ENCODE peak calls at places on chromosomes 13 and 19, in four cellular contexts. W is H1, K is GM12878, X is K562. F is an unnamed sample.

GRCh38 chr13:67238277-67238859 is 8.2 kb upstream of the PCDH9 start:
- DNase-seq in W (no peak), K (no peak), X (peak), F (peak)

GRCh38 chr13:94416454-94417080 is 62.9 kb downstream of the DCT start:
- DNase-seq in W (peak), K (no peak), X (peak), F (peak)

GRCh38 chr19:51320258-51320657 is 8.8 kb downstream of the IGLON5 start:
- DNase-seq in W (no peak), K (no peak), X (no peak), F (peak)

GRCh38 chr19:46607441-46607841 is 6.3 kb downstream of the CALM3 start:
- DNase-seq in W (no peak), K (no peak), X (no peak), F (peak)

GRCh38 chr19:49335071-49335783 is at the start of gene CD37:
- DNase-seq in W (no peak), K (no peak), X (peak), F (no peak)

GRCh38 chr19:2342656-2343288 is 14.3 kb downstream of the SPPL2B start:
- DNase-seq in W (no peak), K (no peak), X (no peak), F (no peak)

GRCh38 chr13:43374621-43375020 is 351.2 kb downstream of the DNAJC15 start:
- DNase-seq in W (no peak), K (no peak), X (no peak), F (no peak)

GRCh38 chr13:83085186-83085900 is 796.9 kb downstream of the SLITRK1 start:
- DNase-seq in W (no peak), K (no peak), X (no peak), F (no peak)

GRCh38 chr13:86282450-86282849 is 483.2 kb upstream of the SLITRK6 start:
- DNase-seq in W (no peak), K (peak), X (no peak), F (no peak)

GRCh38 chr19:41641879-41642485 is 15.1 kb upstream of the CEACAM4 start:
- DNase-seq in W (peak), K (peak), X (peak), F (peak)

GRCh38 chr13:79673310-79673992 is 192.5 kb downstream of the NDFIP2 start:
- DNase-seq in W (no peak), K (no peak), X (no peak), F (no peak)

GRCh38 chr13:22793598-22794134 is 387.1 kb upstream of the SGCG start:
- DNase-seq in W (no peak), K (no peak), X (no peak), F (no peak)

DNA sequence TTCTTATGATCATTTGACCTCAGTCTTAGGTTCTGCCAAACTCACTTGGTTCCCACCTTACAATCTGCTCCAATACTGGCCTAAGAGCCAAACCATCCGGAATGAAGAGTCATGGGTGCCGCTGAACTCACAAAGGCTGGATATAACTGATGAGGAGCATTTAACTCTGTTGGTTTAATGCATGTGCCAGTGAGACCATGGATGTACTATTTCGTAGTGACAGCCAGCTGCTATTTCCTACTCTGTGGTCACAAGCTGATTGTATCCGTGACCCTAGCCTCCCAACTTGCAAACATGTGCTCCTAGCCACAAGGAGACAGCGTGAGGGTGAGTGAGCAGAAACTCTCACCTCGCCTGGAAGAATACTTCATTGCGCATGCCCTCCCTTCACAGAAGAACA is 67.0 kb upstream of the RAP2A start:
- DNase-seq in W (no peak), K (no peak), X (no peak), F (no peak)
- TF ChIP-seq NRF1 in W (no peak), K (no peak), X (no peak), F (no peak)

DNA sequence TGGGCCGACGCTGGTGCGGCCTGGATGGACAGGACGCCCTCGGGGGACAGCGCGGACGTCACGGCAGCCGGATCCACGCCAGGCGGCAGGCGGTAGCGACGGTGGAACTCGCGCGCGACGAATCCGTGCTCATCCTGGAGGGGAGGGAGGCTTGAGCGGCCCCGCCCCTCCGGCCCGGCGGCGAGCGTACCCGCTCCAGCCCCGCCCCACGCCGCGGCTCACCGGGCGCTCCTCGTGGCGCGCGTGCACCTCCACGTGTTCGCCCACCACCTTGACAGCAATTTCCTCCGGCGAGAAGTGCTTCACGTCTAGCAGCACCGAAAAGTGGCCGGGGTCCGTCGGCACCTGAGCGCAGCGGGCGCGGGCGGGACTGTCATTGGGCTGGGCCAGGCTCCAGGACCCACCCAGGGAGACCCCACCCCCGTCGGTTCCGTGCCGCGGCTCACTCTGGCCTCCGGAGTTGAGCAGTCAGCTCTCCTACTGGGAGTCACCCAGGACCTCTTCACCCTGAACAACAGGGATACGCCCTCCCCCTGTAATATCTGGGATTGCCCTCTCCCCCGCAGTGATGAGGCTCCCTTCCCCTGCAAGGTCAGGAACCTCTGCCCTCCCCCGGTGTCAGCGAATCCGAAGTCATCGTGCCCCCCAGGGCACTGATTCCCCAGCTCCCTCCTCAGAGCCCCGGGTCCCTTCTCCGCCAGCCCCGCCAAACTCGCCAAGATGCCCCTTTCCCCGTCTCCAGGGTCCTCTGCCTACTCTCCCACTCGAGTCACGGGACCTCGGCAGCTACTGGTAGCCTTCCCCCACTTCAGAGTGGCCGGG is 1.1 kb downstream of the HSPB6 start:
- DNase-seq in W (no peak), K (no peak), X (no peak), F (no peak)
- TF ChIP-seq NRF1 in W (no peak), K (no peak), X (no peak), F (no peak)

GRCh38 chr19:54164369-54165068 is 5.0 kb upstream of the LENG1 start:
- DNase-seq in W (peak), K (no peak), X (peak), F (no peak)
- TF ChIP-seq NRF1 in W (no peak), K (no peak), X (peak), F (no peak)

GRCh38 chr13:59480398-59480797 is 683.3 kb downstream of the DIAPH3 start:
- DNase-seq in W (no peak), K (no peak), X (no peak), F (no peak)

GRCh38 chr13:59477011-59477410 is 686.7 kb downstream of the DIAPH3 start:
- DNase-seq in W (no peak), K (no peak), X (peak), F (no peak)

GRCh38 chr13:59478908-59479307 is 684.8 kb downstream of the DIAPH3 start:
- DNase-seq in W (no peak), K (no peak), X (no peak), F (no peak)

GRCh38 chr13:59480857-59481256 is 682.9 kb downstream of the DIAPH3 start:
- DNase-seq in W (no peak), K (no peak), X (no peak), F (peak)

GRCh38 chr13:59479629-59480028 is 684.1 kb downstream of the DIAPH3 start:
- DNase-seq in W (no peak), K (no peak), X (no peak), F (no peak)
- TF ChIP-seq NRF1 in W (no peak), K (no peak), X (no peak), F (no peak)

GRCh38 chr19:18045307-18046013 is 37.5 kb downstream of the ARRDC2 start:
- DNase-seq in W (no peak), K (no peak), X (no peak), F (no peak)

GRCh38 chr19:18046066-18046718 is 38.2 kb downstream of the ARRDC2 start:
- DNase-seq in W (no peak), K (no peak), X (peak), F (no peak)

GRCh38 chr19:18041054-18041453 is 33.1 kb downstream of the ARRDC2 start:
- DNase-seq in W (no peak), K (no peak), X (no peak), F (no peak)

GRCh38 chr19:18049390-18049789 is 37.3 kb downstream of the IL12RB1 start:
- DNase-seq in W (no peak), K (no peak), X (no peak), F (no peak)

GRCh38 chr19:18044825-18045304 is 36.9 kb downstream of the ARRDC2 start:
- DNase-seq in W (peak), K (peak), X (peak), F (no peak)
- TF ChIP-seq NRF1 in W (no peak), K (no peak), X (peak), F (no peak)

F was measured in SK-N-SH.